ENCODE peak calls at places on chromosomes 12 and 14, in six cellular contexts. X is T-helper 22 cell, F is epithelial cell of esophagus, Y is pancreas, W is endodermal cell, K is omental fat pad. Z is an unnamed sample.

GRCh38 chr14:20262642-20263128 is 23.6 kb downstream of the OR11H4 start:
- DNase-seq in X (no peak), F (peak; percentile 96), Y (no peak), W (peak; percentile 56), K (no peak), Z (no peak)

GRCh38 chr14:106069786-106070185 is 543.4 kb downstream of the TMEM121 start:
- DNase-seq in X (no peak), F (no peak), Y (no peak), W (no peak), K (no peak), Z (no peak)

GRCh38 chr14:23435540-23436326 is at the start of gene MYH7:
- DNase-seq in X (no peak), F (no peak), Y (no peak), W (peak; percentile 41), K (no peak), Z (peak; percentile 3)

GRCh38 chr14:45015133-45015532 is 53.1 kb downstream of the TOGARAM1 start:
- DNase-seq in X (no peak), F (no peak), Y (no peak), W (no peak), K (no peak), Z (no peak)

GRCh38 chr12:58809064-58809607 is 111.2 kb downstream of the LRIG3 start:
- DNase-seq in X (no peak), F (no peak), Y (no peak), W (no peak), K (no peak), Z (no peak)

GRCh38 chr12:57604454-57605307 is at the start of gene DTX3:
- DNase-seq in X (no peak), F (no peak), Y (no peak), W (peak; percentile 87), K (no peak), Z (no peak)

GRCh38 chr12:99026332-99027116 is 381.4 kb downstream of the APAF1 start:
- DNase-seq in X (no peak), F (no peak), Y (no peak), W (no peak), K (no peak), Z (no peak)

GRCh38 chr12:101653503-101653902 is 43.9 kb upstream of the CHPT1 start:
- DNase-seq in X (no peak), F (no peak), Y (no peak), W (no peak), K (no peak), Z (no peak)

GRCh38 chr14:79809849-79810612 is 401.3 kb downstream of the DIO2 start:
- DNase-seq in X (no peak), F (peak; percentile 22), Y (no peak), W (no peak), K (no peak), Z (no peak)

GRCh38 chr12:112869778-112870177 is 37.0 kb upstream of the OAS1 start:
- DNase-seq in X (no peak), F (no peak), Y (no peak), W (no peak), K (no peak), Z (no peak)

GRCh38 chr14:103545219-103545914 is 16.4 kb downstream of the TRMT61A start:
- DNase-seq in X (no peak), F (no peak), Y (peak; percentile 75), W (no peak), K (no peak), Z (no peak)

GRCh38 chr12:113347892-113348291 is 10.5 kb upstream of the PLBD2 start:
- DNase-seq in X (no peak), F (no peak), Y (no peak), W (no peak), K (no peak), Z (no peak)

GRCh38 chr12:40107803-40108620 is 2.1 kb upstream of the SLC2A13 start:
- DNase-seq in X (peak; percentile 5), F (no peak), Y (no peak), W (no peak), K (no peak), Z (no peak)

GRCh38 chr12:113088971-113089756 is 32.6 kb downstream of the DTX1 start:
- DNase-seq in X (no peak), F (no peak), Y (no peak), W (no peak), K (no peak), Z (peak; percentile 27)

GRCh38 chr14:80415636-80416035 is 204.3 kb upstream of the DIO2 start:
- DNase-seq in X (no peak), F (no peak), Y (no peak), W (no peak), K (no peak), Z (no peak)

GRCh38 chr14:29463727-29464370 is 463.8 kb downstream of the PRKD1 start:
- DNase-seq in X (no peak), F (no peak), Y (no peak), W (no peak), K (no peak), Z (no peak)

GRCh38 chr14:77140937-77141591 is 527 bp downstream of the ZDHHC22 start:
- DNase-seq in X (no peak), F (peak; percentile 29), Y (no peak), W (peak; percentile 93), K (no peak), Z (no peak)